ENCODE peak calls at places on chromosomes 7 and 10, in ten cellular contexts. One of them, this sample, is unnamed.
A peak's percentile ranks its signal among the peaks of the same experiment; 100 is the strongest.

GRCh38 chr10:21020545-21020944 is 123.4 kb upstream of the NEBL start:
- DNase-seq in Panc1: no peak
- DNase-seq in left ventricle myocardium inferior: no peak
- DNase-seq in astrocyte: no peak
- DNase-seq in Peyer's patch: no peak
- DNase-seq in substantia nigra: no peak
- DNase-seq in body of pancreas: peak; percentile 40
- DNase-seq in tibial artery: no peak
- DNase-seq in vagina: no peak
- DNase-seq in heart right ventricle: no peak
- DNase-seq in this sample: no peak

GRCh38 chr7:73865738-73866445 is 4.9 kb downstream of the TMEM270 start:
- DNase-seq in Panc1: no peak
- DNase-seq in left ventricle myocardium inferior: no peak
- DNase-seq in astrocyte: peak; percentile 7
- DNase-seq in Peyer's patch: no peak
- DNase-seq in substantia nigra: no peak
- DNase-seq in body of pancreas: peak; percentile 48
- DNase-seq in tibial artery: no peak
- DNase-seq in vagina: no peak
- DNase-seq in heart right ventricle: no peak
- DNase-seq in this sample: no peak

GRCh38 chr7:25028370-25028971 is 48.5 kb upstream of the OSBPL3 start:
- DNase-seq in Panc1: peak; percentile 20
- DNase-seq in left ventricle myocardium inferior: no peak
- DNase-seq in astrocyte: peak; percentile 98
- DNase-seq in Peyer's patch: no peak
- DNase-seq in substantia nigra: no peak
- DNase-seq in body of pancreas: no peak
- DNase-seq in tibial artery: no peak
- DNase-seq in vagina: no peak
- DNase-seq in heart right ventricle: no peak
- DNase-seq in this sample: no peak

GRCh38 chr7:107998150-107998549 is 4.8 kb downstream of the LAMB1 start:
- DNase-seq in Panc1: no peak
- DNase-seq in left ventricle myocardium inferior: no peak
- DNase-seq in astrocyte: peak; percentile 58
- DNase-seq in Peyer's patch: no peak
- DNase-seq in substantia nigra: no peak
- DNase-seq in body of pancreas: no peak
- DNase-seq in tibial artery: no peak
- DNase-seq in vagina: no peak
- DNase-seq in heart right ventricle: no peak
- DNase-seq in this sample: no peak

GRCh38 chr10:123538401-123539320 is 127.5 kb upstream of the GPR26 start:
- DNase-seq in Panc1: no peak
- DNase-seq in left ventricle myocardium inferior: no peak
- DNase-seq in astrocyte: no peak
- DNase-seq in Peyer's patch: no peak
- DNase-seq in substantia nigra: no peak
- DNase-seq in body of pancreas: no peak
- DNase-seq in tibial artery: no peak
- DNase-seq in vagina: peak; percentile 32
- DNase-seq in heart right ventricle: no peak
- DNase-seq in this sample: no peak

GRCh38 chr7:137835486-137836112 is 11.2 kb downstream of the DGKI start:
- DNase-seq in Panc1: no peak
- DNase-seq in left ventricle myocardium inferior: no peak
- DNase-seq in astrocyte: no peak
- DNase-seq in Peyer's patch: no peak
- DNase-seq in substantia nigra: no peak
- DNase-seq in body of pancreas: no peak
- DNase-seq in tibial artery: no peak
- DNase-seq in vagina: no peak
- DNase-seq in heart right ventricle: no peak
- DNase-seq in this sample: no peak

GRCh38 chr10:22314852-22315251 is 1.3 kb upstream of the COMMD3 start:
- DNase-seq in Panc1: no peak
- DNase-seq in left ventricle myocardium inferior: no peak
- DNase-seq in astrocyte: no peak
- DNase-seq in Peyer's patch: no peak
- DNase-seq in substantia nigra: no peak
- DNase-seq in body of pancreas: no peak
- DNase-seq in tibial artery: no peak
- DNase-seq in vagina: no peak
- DNase-seq in heart right ventricle: no peak
- DNase-seq in this sample: no peak

GRCh38 chr7:1368682-1369571 is 90.3 kb downstream of the MICALL2 start:
- DNase-seq in Panc1: no peak
- DNase-seq in left ventricle myocardium inferior: no peak
- DNase-seq in astrocyte: no peak
- DNase-seq in Peyer's patch: no peak
- DNase-seq in substantia nigra: no peak
- DNase-seq in body of pancreas: no peak
- DNase-seq in tibial artery: no peak
- DNase-seq in vagina: no peak
- DNase-seq in heart right ventricle: no peak
- DNase-seq in this sample: no peak

DNA sequence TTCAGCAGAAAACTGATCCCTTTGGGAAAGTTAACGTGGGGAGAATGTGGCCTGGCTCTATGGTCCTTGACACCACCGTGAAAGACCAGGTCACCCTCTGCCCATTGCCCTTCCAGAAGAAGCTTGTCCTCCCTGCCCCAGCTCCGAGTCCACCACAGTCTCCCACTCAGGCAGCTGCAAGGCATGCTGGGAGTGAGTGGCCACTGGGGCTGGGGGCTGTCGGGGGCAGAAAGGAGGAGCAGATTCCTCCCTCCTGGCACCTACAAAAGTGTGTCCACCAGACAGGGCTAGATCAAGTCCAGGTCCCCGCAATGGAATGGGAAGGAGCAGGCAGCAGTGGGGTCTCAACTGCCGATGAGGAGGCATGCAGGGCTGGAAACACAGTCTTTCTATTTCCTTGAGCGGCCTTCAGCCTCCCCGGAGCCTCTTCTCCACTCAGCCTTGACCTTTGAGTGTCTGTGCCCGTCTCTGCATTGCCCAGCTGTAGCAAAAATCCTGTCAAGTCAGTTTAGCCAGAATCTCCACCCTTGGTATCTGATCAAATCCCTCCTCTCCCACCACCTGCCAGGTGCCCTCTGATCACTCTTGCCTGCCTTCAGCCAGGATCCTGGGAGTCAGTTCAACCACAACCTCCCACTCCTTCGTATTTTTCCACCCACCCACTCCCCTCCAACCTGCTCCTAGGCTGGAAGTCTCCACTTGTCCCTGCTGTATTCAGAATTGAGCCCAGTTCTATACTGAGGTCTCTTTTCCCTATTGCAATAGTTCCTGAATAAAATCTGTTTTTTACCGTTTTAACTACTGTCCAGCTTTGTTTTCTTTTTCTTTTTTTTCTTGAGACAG is 6.9 kb upstream of the ZNF316 start:
- DNase-seq in Panc1: no peak
- DNase-seq in left ventricle myocardium inferior: no peak
- DNase-seq in astrocyte: no peak
- DNase-seq in Peyer's patch: no peak
- DNase-seq in substantia nigra: no peak
- DNase-seq in body of pancreas: no peak
- DNase-seq in tibial artery: no peak
- DNase-seq in vagina: no peak
- DNase-seq in heart right ventricle: no peak
- DNase-seq in this sample: no peak
- H3K27ac ChIP-seq in Panc1: no peak overlapping the region
- H3K27ac ChIP-seq in left ventricle myocardium inferior: no peak overlapping the region
- H3K27ac ChIP-seq in astrocyte: no peak overlapping the region
- H3K27ac ChIP-seq in Peyer's patch: no peak overlapping the region
- H3K27ac ChIP-seq in substantia nigra: no peak overlapping the region
- H3K27ac ChIP-seq in body of pancreas: no peak overlapping the region
- H3K27ac ChIP-seq in tibial artery: no peak overlapping the region
- H3K27ac ChIP-seq in vagina: no peak overlapping the region
- H3K27ac ChIP-seq in heart right ventricle: no peak overlapping the region
- H3K27ac ChIP-seq in this sample: peak overlapping the region; percentile 6

GRCh38 chr7:111559665-111560064 is 2.6 kb downstream of the IMMP2L start:
- DNase-seq in Panc1: no peak
- DNase-seq in left ventricle myocardium inferior: no peak
- DNase-seq in astrocyte: no peak
- DNase-seq in Peyer's patch: no peak
- DNase-seq in substantia nigra: no peak
- DNase-seq in body of pancreas: no peak
- DNase-seq in tibial artery: no peak
- DNase-seq in vagina: no peak
- DNase-seq in heart right ventricle: no peak
- DNase-seq in this sample: no peak

GRCh38 chr7:111564078-111564477 is 1.8 kb upstream of the IMMP2L start:
- DNase-seq in Panc1: no peak
- DNase-seq in left ventricle myocardium inferior: no peak
- DNase-seq in astrocyte: no peak
- DNase-seq in Peyer's patch: no peak
- DNase-seq in substantia nigra: no peak
- DNase-seq in body of pancreas: no peak
- DNase-seq in tibial artery: no peak
- DNase-seq in vagina: no peak
- DNase-seq in heart right ventricle: no peak
- DNase-seq in this sample: no peak

GRCh38 chr7:111561659-111561908 is 708 bp downstream of the IMMP2L start:
- DNase-seq in Panc1: no peak
- DNase-seq in left ventricle myocardium inferior: no peak
- DNase-seq in astrocyte: no peak
- DNase-seq in Peyer's patch: no peak
- DNase-seq in substantia nigra: no peak
- DNase-seq in body of pancreas: no peak
- DNase-seq in tibial artery: no peak
- DNase-seq in vagina: no peak
- DNase-seq in heart right ventricle: no peak
- DNase-seq in this sample: no peak

GRCh38 chr7:111560773-111561658 is 1.3 kb downstream of the IMMP2L start:
- DNase-seq in Panc1: no peak
- DNase-seq in left ventricle myocardium inferior: no peak
- DNase-seq in astrocyte: peak; percentile 19
- DNase-seq in Peyer's patch: no peak
- DNase-seq in substantia nigra: no peak
- DNase-seq in body of pancreas: no peak
- DNase-seq in tibial artery: no peak
- DNase-seq in vagina: no peak
- DNase-seq in heart right ventricle: no peak
- DNase-seq in this sample: no peak

DNA sequence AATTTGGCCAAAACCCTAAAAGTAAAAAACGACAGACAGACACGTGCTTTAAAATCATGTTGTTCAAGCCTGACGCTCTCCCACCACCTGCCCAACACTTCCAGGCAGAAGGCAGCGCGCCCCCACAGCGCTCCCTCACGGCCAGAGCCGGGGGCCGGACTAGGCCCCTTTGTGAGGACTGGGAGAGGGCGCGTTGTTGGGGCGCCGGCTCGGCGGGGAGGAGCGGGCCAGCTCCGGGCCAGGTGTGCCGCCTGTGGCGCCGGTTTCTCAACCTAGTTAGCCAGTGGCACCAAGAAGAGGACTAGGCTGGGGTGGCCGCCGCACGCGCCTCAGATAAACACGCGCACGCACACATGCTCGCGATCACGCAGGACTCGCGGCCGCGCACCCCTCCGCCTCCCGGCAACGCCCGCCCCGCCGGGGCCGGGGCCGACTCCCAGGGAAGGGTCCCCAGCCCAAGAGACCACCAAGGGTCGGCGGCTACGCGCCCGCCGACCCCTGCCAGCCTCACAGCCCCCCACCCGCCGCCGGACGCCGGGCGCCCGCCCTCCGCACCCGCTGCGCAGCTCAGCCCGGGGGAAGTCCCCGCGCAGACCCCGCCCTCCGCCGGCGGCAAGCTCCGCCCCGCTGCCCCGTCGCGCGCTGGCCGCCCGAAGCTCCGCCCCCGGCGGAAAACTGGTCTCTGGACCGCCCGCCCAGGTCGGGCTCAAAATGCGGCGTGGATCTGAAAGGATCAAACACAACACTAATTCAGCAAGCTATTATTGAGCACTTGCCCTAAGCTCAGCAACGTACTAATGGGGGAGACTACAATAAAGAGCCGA is at the start of gene IMMP2L:
- DNase-seq in Panc1: peak; percentile 85
- DNase-seq in left ventricle myocardium inferior: peak; percentile 89
- DNase-seq in astrocyte: peak; percentile 65
- DNase-seq in Peyer's patch: peak; percentile 96
- DNase-seq in substantia nigra: peak; percentile 79
- DNase-seq in body of pancreas: peak; percentile 92
- DNase-seq in tibial artery: peak; percentile 93
- DNase-seq in vagina: no peak
- DNase-seq in heart right ventricle: peak; percentile 89
- DNase-seq in this sample: peak; percentile 82
- H3K27ac ChIP-seq in Panc1: peak within 1 kb of the TSS; percentile 91
- H3K27ac ChIP-seq in left ventricle myocardium inferior: peak within 1 kb of the TSS; percentile 90
- H3K27ac ChIP-seq in astrocyte: peak within 1 kb of the TSS; percentile 67
- H3K27ac ChIP-seq in Peyer's patch: peak within 1 kb of the TSS; percentile 92
- H3K27ac ChIP-seq in substantia nigra: peak within 1 kb of the TSS; percentile 64
- H3K27ac ChIP-seq in body of pancreas: peak within 1 kb of the TSS; percentile 88
- H3K27ac ChIP-seq in tibial artery: peak within 1 kb of the TSS; percentile 89
- H3K27ac ChIP-seq in vagina: peak within 1 kb of the TSS; percentile 88
- H3K27ac ChIP-seq in heart right ventricle: peak within 1 kb of the TSS; percentile 66
- H3K27ac ChIP-seq in this sample: peak within 1 kb of the TSS; percentile 28

GRCh38 chr7:33210958-33211357 is 81.6 kb downstream of the BBS9 start:
- DNase-seq in Panc1: no peak
- DNase-seq in left ventricle myocardium inferior: no peak
- DNase-seq in astrocyte: no peak
- DNase-seq in Peyer's patch: no peak
- DNase-seq in substantia nigra: no peak
- DNase-seq in body of pancreas: no peak
- DNase-seq in tibial artery: no peak
- DNase-seq in vagina: no peak
- DNase-seq in heart right ventricle: no peak
- DNase-seq in this sample: no peak

GRCh38 chr7:33215992-33216391 is 86.6 kb downstream of the BBS9 start:
- DNase-seq in Panc1: no peak
- DNase-seq in left ventricle myocardium inferior: no peak
- DNase-seq in astrocyte: no peak
- DNase-seq in Peyer's patch: no peak
- DNase-seq in substantia nigra: no peak
- DNase-seq in body of pancreas: no peak
- DNase-seq in tibial artery: no peak
- DNase-seq in vagina: no peak
- DNase-seq in heart right ventricle: no peak
- DNase-seq in this sample: no peak

DNA sequence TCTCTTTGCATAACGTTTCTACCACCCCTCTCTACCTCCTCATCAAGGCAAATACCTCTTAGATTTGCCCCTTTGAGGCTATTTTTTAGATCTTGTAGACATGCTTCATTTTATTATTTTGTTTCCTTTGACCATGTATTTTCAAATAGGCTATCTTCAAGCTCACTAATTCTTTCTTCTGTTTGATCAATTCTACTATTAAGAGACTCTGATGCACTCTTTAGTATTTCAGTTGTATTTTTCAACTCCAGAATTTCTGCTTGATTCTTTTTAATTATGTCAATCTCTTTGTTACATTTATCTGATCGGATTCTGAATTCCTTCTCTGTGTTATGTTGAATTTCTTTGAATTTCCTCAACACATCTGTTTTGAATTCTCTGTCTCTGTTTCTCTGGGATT is 82.8 kb downstream of the BBS9 start:
- DNase-seq in Panc1: no peak
- DNase-seq in left ventricle myocardium inferior: no peak
- DNase-seq in astrocyte: no peak
- DNase-seq in Peyer's patch: no peak
- DNase-seq in substantia nigra: no peak
- DNase-seq in body of pancreas: no peak
- DNase-seq in tibial artery: no peak
- DNase-seq in vagina: no peak
- DNase-seq in heart right ventricle: no peak
- DNase-seq in this sample: no peak
- H3K27ac ChIP-seq in Panc1: no peak overlapping the region
- H3K27ac ChIP-seq in left ventricle myocardium inferior: no peak overlapping the region
- H3K27ac ChIP-seq in astrocyte: no peak overlapping the region
- H3K27ac ChIP-seq in Peyer's patch: no peak overlapping the region
- H3K27ac ChIP-seq in substantia nigra: no peak overlapping the region
- H3K27ac ChIP-seq in body of pancreas: no peak overlapping the region
- H3K27ac ChIP-seq in tibial artery: no peak overlapping the region
- H3K27ac ChIP-seq in vagina: no peak overlapping the region
- H3K27ac ChIP-seq in heart right ventricle: no peak overlapping the region
- H3K27ac ChIP-seq in this sample: no peak overlapping the region

DNA sequence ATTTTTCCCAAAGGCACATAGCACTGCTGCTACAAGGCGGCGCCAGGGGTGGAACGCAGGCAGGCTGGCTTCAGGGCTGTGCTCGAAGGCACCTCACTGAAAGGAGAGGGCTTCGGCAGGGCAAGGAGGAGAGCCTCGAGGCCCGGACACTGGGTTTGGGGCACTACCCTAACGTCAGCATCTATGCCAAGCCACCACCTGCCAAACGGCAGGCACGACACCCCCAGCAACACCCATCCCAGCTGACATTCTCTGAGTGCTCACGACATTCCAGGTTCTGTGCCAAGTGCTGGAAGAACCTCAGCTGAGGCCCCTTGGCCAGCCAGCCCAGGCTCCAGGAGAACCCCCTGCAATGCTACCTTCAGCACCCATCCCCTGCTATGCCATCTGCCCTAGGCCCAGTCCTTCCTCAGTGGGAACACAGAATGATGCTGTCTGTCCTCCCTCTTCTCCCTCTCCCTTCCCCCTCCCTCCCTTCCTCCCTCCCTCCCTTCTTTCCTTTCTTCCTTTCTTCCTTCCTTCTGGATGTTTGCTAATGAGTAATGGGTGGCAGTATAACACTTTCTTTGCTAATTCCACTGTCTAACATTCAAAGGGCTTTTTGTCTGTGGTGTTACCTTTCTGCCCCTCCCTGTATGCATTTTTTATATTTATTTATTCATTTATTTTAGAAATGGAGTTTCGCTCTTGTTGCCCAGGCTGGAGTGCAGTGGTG is 24.3 kb downstream of the ZCCHC24 start:
- DNase-seq in Panc1: no peak
- DNase-seq in left ventricle myocardium inferior: peak; percentile 21
- DNase-seq in astrocyte: no peak
- DNase-seq in Peyer's patch: peak; percentile 39
- DNase-seq in substantia nigra: no peak
- DNase-seq in body of pancreas: no peak
- DNase-seq in tibial artery: peak; percentile 60
- DNase-seq in vagina: no peak
- DNase-seq in heart right ventricle: no peak
- DNase-seq in this sample: no peak
- H3K27ac ChIP-seq in Panc1: no peak overlapping the region
- H3K27ac ChIP-seq in left ventricle myocardium inferior: peak overlapping the region; percentile 74
- H3K27ac ChIP-seq in astrocyte: no peak overlapping the region
- H3K27ac ChIP-seq in Peyer's patch: no peak overlapping the region
- H3K27ac ChIP-seq in substantia nigra: peak overlapping the region; percentile 71
- H3K27ac ChIP-seq in body of pancreas: no peak overlapping the region
- H3K27ac ChIP-seq in tibial artery: no peak overlapping the region
- H3K27ac ChIP-seq in vagina: peak overlapping the region; percentile 92
- H3K27ac ChIP-seq in heart right ventricle: no peak overlapping the region
- H3K27ac ChIP-seq in this sample: peak overlapping the region; percentile 36